ENCODE peak calls at places on chromosomes 4 and X, in ten cellular contexts. L is stimulated activated naive CD8-positive, alpha-beta T cell treated with anti-CD3 and anti-CD28 coated beads, Interleukin-15, Interleukin-2, amounts not matched to agents 100 U/mL and 50 U/mL, for 24 hours; Q is activated naive CD8-positive, alpha-beta T cell treated with anti-CD3 and anti-CD28 coated beads, Interleukin-2, amount 50 U/mL, for 16 hours; C is foreskin fibroblast; W is cerebellum; V is hypothalamus; X is activated CD4-positive, alpha-beta T cell treated with anti-CD3 and anti-CD28 coated beads, Interleukin-2, amount 50 U/mL, for 4 hours; A is NCI-H2029; F is NCI-H2081; P is immature natural killer cell. S is an unnamed sample.

GRCh38 chr4:972651-973424 is 531 bp downstream of the DGKQ start:
- DNase-seq in L (peak; percentile 58), Q (peak; percentile 14), C (peak; percentile 18), W (no peak), V (no peak), X (peak; percentile 61), A (no peak), F (no peak), P (peak; percentile 72), S (peak; percentile 30)

GRCh38 chr4:111919666-111920065 is 225.6 kb upstream of the FAM241A start:
- DNase-seq in L (no peak), Q (no peak), C (no peak), W (no peak), V (no peak), X (no peak), A (no peak), F (no peak), P (no peak), S (no peak)

GRCh38 chr4:18917689-18918088 is 896.1 kb upstream of the LCORL start:
- DNase-seq in L (no peak), Q (no peak), C (peak; percentile 20), W (no peak), V (no peak), X (no peak), A (no peak), F (no peak), P (no peak), S (no peak)

GRCh38 chr4:99998062-99998880 is 48.2 kb upstream of the H2AZ1 start:
- DNase-seq in L (no peak), Q (no peak), C (peak; percentile 21), W (peak; percentile 32), V (no peak), X (no peak), A (no peak), F (peak; percentile 29), P (no peak), S (no peak)

GRCh38 chr4:24978291-24979072 is 52.3 kb downstream of the LGI2 start:
- DNase-seq in L (no peak), Q (no peak), C (peak; percentile 16), W (no peak), V (no peak), X (no peak), A (no peak), F (no peak), P (no peak), S (peak; percentile 11)

GRCh38 chr4:70632028-70632427 is 3.5 kb downstream of the ENAM start:
- DNase-seq in L (no peak), Q (no peak), C (peak; percentile 21), W (no peak), V (no peak), X (no peak), A (no peak), F (no peak), P (no peak), S (no peak)

GRCh38 chrX:2928127-2928582 is 984 bp downstream of the ARSD start:
- DNase-seq in L (peak; percentile 3), Q (no peak), C (no peak), W (peak; percentile 11), V (peak; percentile 16), X (no peak), A (no peak), F (no peak), P (no peak), S (no peak)

GRCh38 chrX:154325541-154325940 is 29.9 kb downstream of the TKTL1 start:
- DNase-seq in L (no peak), Q (no peak), C (no peak), W (no peak), V (no peak), X (no peak), A (peak; percentile 44), F (no peak), P (no peak), S (no peak)

S was measured in MG63.